ENCODE peak calls at places on chromosomes 5 and 9, in ten cellular contexts. One of them, this sample, is unnamed.
A peak's percentile ranks its signal among the peaks of the same experiment; 100 is the strongest.

GRCh38 chr9:114364123-114364522 is 23.7 kb downstream of the AKNA start:
- DNase-seq in HCT116: no peak
- DNase-seq in HepG2: peak; percentile 57
- DNase-seq in K562: no peak
- DNase-seq in H1: no peak
- DNase-seq in endothelial cell of umbilical vein: no peak
- DNase-seq in SK-N-SH: no peak
- DNase-seq in WTC11: no peak
- DNase-seq in GM12878: no peak
- DNase-seq in A549: no peak
- DNase-seq in this sample: peak; percentile 94

GRCh38 chr9:98775831-98776441 is 20.4 kb downstream of the ANKS6 start:
- DNase-seq in A549: peak; percentile 80
- DNase-seq in SK-N-SH: peak; percentile 88
- DNase-seq in HCT116: peak; percentile 60
- DNase-seq in endothelial cell of umbilical vein: peak; percentile 68
- DNase-seq in K562: peak; percentile 81
- DNase-seq in GM12878: no peak
- DNase-seq in H1: peak; percentile 67
- DNase-seq in WTC11: peak; percentile 74
- DNase-seq in HepG2: peak; percentile 67
- DNase-seq in this sample: peak; percentile 77

GRCh38 chr9:95494022-95494415 is 22.8 kb downstream of the PTCH1 start:
- DNase-seq in WTC11: no peak
- DNase-seq in SK-N-SH: peak; percentile 94
- DNase-seq in endothelial cell of umbilical vein: no peak
- DNase-seq in H1: no peak
- DNase-seq in HCT116: no peak
- DNase-seq in GM12878: no peak
- DNase-seq in HepG2: no peak
- DNase-seq in K562: no peak
- DNase-seq in A549: no peak
- DNase-seq in this sample: peak; percentile 64

GRCh38 chr9:112029921-112030444 is 133.4 kb downstream of the UGCG start:
- DNase-seq in HCT116: no peak
- DNase-seq in SK-N-SH: no peak
- DNase-seq in endothelial cell of umbilical vein: peak; percentile 86
- DNase-seq in WTC11: no peak
- DNase-seq in GM12878: no peak
- DNase-seq in K562: no peak
- DNase-seq in A549: peak; percentile 67
- DNase-seq in HepG2: peak; percentile 43
- DNase-seq in H1: no peak
- DNase-seq in this sample: no peak

GRCh38 chr9:89519393-89519805 is 21.5 kb upstream of the SEMA4D start:
- DNase-seq in GM12878: no peak
- DNase-seq in HCT116: peak; percentile 26
- DNase-seq in SK-N-SH: no peak
- DNase-seq in K562: no peak
- DNase-seq in A549: no peak
- DNase-seq in endothelial cell of umbilical vein: peak; percentile 33
- DNase-seq in HepG2: peak; percentile 26
- DNase-seq in H1: no peak
- DNase-seq in WTC11: no peak
- DNase-seq in this sample: no peak

GRCh38 chr5:74310967-74311930 is 329.3 kb downstream of the ENC1 start:
- DNase-seq in K562: no peak
- DNase-seq in HepG2: no peak
- DNase-seq in WTC11: no peak
- DNase-seq in GM12878: no peak
- DNase-seq in A549: no peak
- DNase-seq in H1: no peak
- DNase-seq in SK-N-SH: peak; percentile 27
- DNase-seq in endothelial cell of umbilical vein: no peak
- DNase-seq in HCT116: no peak
- DNase-seq in this sample: no peak

GRCh38 chr9:91746904-91747303 is 203.1 kb downstream of the ROR2 start:
- DNase-seq in endothelial cell of umbilical vein: no peak
- DNase-seq in SK-N-SH: no peak
- DNase-seq in A549: no peak
- DNase-seq in WTC11: no peak
- DNase-seq in HCT116: no peak
- DNase-seq in K562: no peak
- DNase-seq in H1: no peak
- DNase-seq in GM12878: no peak
- DNase-seq in HepG2: no peak
- DNase-seq in this sample: no peak

GRCh38 chr9:12759767-12760166 is 15.1 kb upstream of the LURAP1L start:
- DNase-seq in HepG2: no peak
- DNase-seq in endothelial cell of umbilical vein: no peak
- DNase-seq in HCT116: no peak
- DNase-seq in K562: no peak
- DNase-seq in A549: no peak
- DNase-seq in H1: no peak
- DNase-seq in SK-N-SH: no peak
- DNase-seq in GM12878: no peak
- DNase-seq in WTC11: no peak
- DNase-seq in this sample: no peak

GRCh38 chr9:106864533-106865143 is 1.7 kb downstream of the ZNF462 start:
- DNase-seq in A549: peak; percentile 25
- DNase-seq in endothelial cell of umbilical vein: peak; percentile 56
- DNase-seq in HepG2: no peak
- DNase-seq in HCT116: no peak
- DNase-seq in H1: no peak
- DNase-seq in WTC11: no peak
- DNase-seq in GM12878: no peak
- DNase-seq in SK-N-SH: peak; percentile 34
- DNase-seq in K562: no peak
- DNase-seq in this sample: no peak

GRCh38 chr5:61435368-61435767 is 103.3 kb downstream of the ZSWIM6 start:
- DNase-seq in HepG2: no peak
- DNase-seq in WTC11: no peak
- DNase-seq in K562: no peak
- DNase-seq in A549: no peak
- DNase-seq in SK-N-SH: no peak
- DNase-seq in H1: no peak
- DNase-seq in GM12878: no peak
- DNase-seq in endothelial cell of umbilical vein: no peak
- DNase-seq in HCT116: no peak
- DNase-seq in this sample: no peak
- TF ChIP-seq MAX in HepG2: no peak
- TF ChIP-seq MAX in WTC11: no peak
- TF ChIP-seq MAX in K562: no peak
- TF ChIP-seq MAX in A549: no peak
- TF ChIP-seq MAX in SK-N-SH: no peak
- TF ChIP-seq MAX in H1: no peak
- TF ChIP-seq MAX in GM12878: no peak
- TF ChIP-seq MAX in endothelial cell of umbilical vein: no peak
- TF ChIP-seq MAX in HCT116: no peak
- TF ChIP-seq MAX in this sample: no peak

GRCh38 chr5:77423022-77423750 is 68.9 kb downstream of the WDR41 start:
- DNase-seq in WTC11: no peak
- DNase-seq in H1: no peak
- DNase-seq in endothelial cell of umbilical vein: no peak
- DNase-seq in HCT116: no peak
- DNase-seq in GM12878: no peak
- DNase-seq in A549: no peak
- DNase-seq in K562: no peak
- DNase-seq in SK-N-SH: no peak
- DNase-seq in HepG2: no peak
- DNase-seq in this sample: no peak

GRCh38 chr5:77419644-77420582 is 72.2 kb downstream of the WDR41 start:
- DNase-seq in SK-N-SH: no peak
- DNase-seq in endothelial cell of umbilical vein: no peak
- DNase-seq in K562: no peak
- DNase-seq in GM12878: no peak
- DNase-seq in H1: no peak
- DNase-seq in HepG2: no peak
- DNase-seq in WTC11: no peak
- DNase-seq in A549: no peak
- DNase-seq in HCT116: no peak
- DNase-seq in this sample: no peak

GRCh38 chr5:77418162-77418561 is 74.0 kb downstream of the WDR41 start:
- DNase-seq in SK-N-SH: no peak
- DNase-seq in GM12878: no peak
- DNase-seq in HCT116: no peak
- DNase-seq in endothelial cell of umbilical vein: no peak
- DNase-seq in WTC11: no peak
- DNase-seq in A549: no peak
- DNase-seq in HepG2: no peak
- DNase-seq in K562: no peak
- DNase-seq in H1: no peak
- DNase-seq in this sample: no peak

GRCh38 chr5:77420940-77421339 is 71.2 kb downstream of the WDR41 start:
- DNase-seq in GM12878: no peak
- DNase-seq in endothelial cell of umbilical vein: no peak
- DNase-seq in H1: no peak
- DNase-seq in HepG2: no peak
- DNase-seq in A549: no peak
- DNase-seq in WTC11: no peak
- DNase-seq in HCT116: no peak
- DNase-seq in SK-N-SH: no peak
- DNase-seq in K562: no peak
- DNase-seq in this sample: no peak

DNA sequence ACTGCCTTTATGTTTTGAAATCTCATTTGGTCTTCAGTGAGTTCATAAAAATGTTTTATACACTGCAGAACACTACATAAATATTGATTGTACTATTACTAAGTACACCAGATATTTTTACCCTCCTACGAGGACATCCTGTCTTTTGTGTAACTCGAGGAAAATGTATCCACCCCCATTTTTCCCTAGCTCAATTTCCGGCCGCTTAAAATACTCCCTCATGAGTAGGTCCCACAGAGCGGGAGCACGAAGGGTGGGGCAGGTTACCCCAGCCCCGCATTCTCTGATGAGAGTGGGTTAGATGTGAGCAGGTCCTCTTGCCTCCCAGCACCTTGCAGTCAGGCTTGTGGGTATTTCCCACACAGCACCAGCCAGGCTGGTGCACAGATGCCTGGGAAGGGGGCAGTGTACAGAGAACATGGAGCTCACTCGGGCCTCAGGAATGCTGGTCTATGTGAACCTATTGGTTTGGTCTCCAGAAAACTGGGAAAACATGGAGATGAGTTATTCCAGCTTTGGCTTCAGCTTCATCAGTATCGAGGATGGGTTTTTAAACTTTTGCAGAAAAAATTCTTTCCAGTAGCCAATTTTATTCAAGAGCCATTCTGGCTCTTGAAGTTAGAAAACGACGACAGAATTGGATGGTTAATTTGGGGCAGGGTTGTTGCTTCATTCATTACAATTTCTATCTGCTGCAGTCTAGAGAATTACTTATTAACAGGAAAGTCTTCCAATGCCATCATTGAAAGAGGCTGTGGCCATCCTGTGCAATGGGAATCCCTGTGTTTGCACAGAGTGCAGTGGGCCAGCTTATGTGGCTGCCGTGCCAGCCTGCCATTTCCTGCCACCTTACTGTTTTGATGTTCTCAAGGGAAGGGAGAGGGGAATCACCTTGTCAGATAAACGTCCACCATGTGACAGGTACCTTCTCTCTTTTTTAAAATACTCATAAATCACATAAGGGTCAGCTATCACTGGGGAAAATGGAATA is 73.2 kb downstream of the WDR41 start:
- DNase-seq in HCT116: no peak
- DNase-seq in A549: no peak
- DNase-seq in endothelial cell of umbilical vein: peak; percentile 22
- DNase-seq in K562: no peak
- DNase-seq in HepG2: no peak
- DNase-seq in WTC11: no peak
- DNase-seq in SK-N-SH: no peak
- DNase-seq in GM12878: no peak
- DNase-seq in H1: no peak
- DNase-seq in this sample: no peak
- TF ChIP-seq MAX in HCT116: no peak
- TF ChIP-seq MAX in A549: no peak
- TF ChIP-seq MAX in endothelial cell of umbilical vein: no peak
- TF ChIP-seq MAX in K562: no peak
- TF ChIP-seq MAX in HepG2: no peak
- TF ChIP-seq MAX in WTC11: no peak
- TF ChIP-seq MAX in SK-N-SH: no peak
- TF ChIP-seq MAX in GM12878: no peak
- TF ChIP-seq MAX in H1: no peak
- TF ChIP-seq MAX in this sample: no peak

GRCh38 chr5:118862596-118862995 is 125.8 kb downstream of the DTWD2 start:
- DNase-seq in HepG2: no peak
- DNase-seq in HCT116: no peak
- DNase-seq in K562: no peak
- DNase-seq in GM12878: no peak
- DNase-seq in SK-N-SH: no peak
- DNase-seq in WTC11: no peak
- DNase-seq in A549: no peak
- DNase-seq in endothelial cell of umbilical vein: no peak
- DNase-seq in H1: no peak
- DNase-seq in this sample: no peak

GRCh38 chr5:118857700-118858099 is 130.6 kb downstream of the DTWD2 start:
- DNase-seq in WTC11: no peak
- DNase-seq in GM12878: no peak
- DNase-seq in H1: no peak
- DNase-seq in SK-N-SH: no peak
- DNase-seq in HepG2: no peak
- DNase-seq in A549: no peak
- DNase-seq in endothelial cell of umbilical vein: no peak
- DNase-seq in HCT116: no peak
- DNase-seq in K562: no peak
- DNase-seq in this sample: peak; percentile 48

GRCh38 chr5:118863345-118863744 is 125.0 kb downstream of the DTWD2 start:
- DNase-seq in H1: no peak
- DNase-seq in HCT116: no peak
- DNase-seq in K562: no peak
- DNase-seq in HepG2: no peak
- DNase-seq in GM12878: no peak
- DNase-seq in WTC11: no peak
- DNase-seq in A549: no peak
- DNase-seq in endothelial cell of umbilical vein: no peak
- DNase-seq in SK-N-SH: no peak
- DNase-seq in this sample: no peak
- TF ChIP-seq MAX in H1: no peak
- TF ChIP-seq MAX in HCT116: no peak
- TF ChIP-seq MAX in K562: no peak
- TF ChIP-seq MAX in HepG2: no peak
- TF ChIP-seq MAX in GM12878: no peak
- TF ChIP-seq MAX in WTC11: no peak
- TF ChIP-seq MAX in A549: no peak
- TF ChIP-seq MAX in endothelial cell of umbilical vein: no peak
- TF ChIP-seq MAX in SK-N-SH: no peak
- TF ChIP-seq MAX in this sample: no peak

DNA sequence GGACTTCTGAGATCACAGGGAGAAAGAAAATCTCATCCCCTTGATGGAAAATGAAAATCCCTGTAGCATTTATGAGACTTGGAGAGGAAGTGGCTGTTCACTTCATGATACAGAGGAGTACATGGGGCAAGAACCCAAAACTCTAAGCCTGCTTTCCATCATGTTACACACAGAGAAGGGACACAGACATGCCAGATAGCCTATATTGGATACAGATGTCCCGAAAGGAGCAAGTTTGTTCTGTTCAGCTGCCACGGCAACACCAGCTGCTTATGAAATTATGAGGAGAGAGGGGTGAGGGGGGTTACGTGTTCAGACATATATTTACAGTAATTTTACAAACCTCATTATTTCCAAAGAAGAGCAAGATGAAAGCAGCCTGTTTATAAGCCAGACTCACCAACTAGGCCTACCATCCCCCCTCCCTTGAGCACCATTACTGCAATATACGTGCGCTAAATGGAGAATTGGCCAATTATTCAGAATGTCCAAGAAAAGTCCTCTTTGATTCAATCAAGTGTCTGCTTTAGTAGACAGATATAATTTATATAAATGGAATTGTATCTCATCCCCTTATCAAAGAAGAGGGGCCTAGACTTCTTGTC is 219.9 kb downstream of the MARCHF11 start:
- DNase-seq in SK-N-SH: peak; percentile 72
- DNase-seq in GM12878: no peak
- DNase-seq in K562: no peak
- DNase-seq in HCT116: no peak
- DNase-seq in H1: no peak
- DNase-seq in endothelial cell of umbilical vein: no peak
- DNase-seq in WTC11: no peak
- DNase-seq in HepG2: no peak
- DNase-seq in A549: no peak
- DNase-seq in this sample: no peak
- TF ChIP-seq MAX in SK-N-SH: no peak
- TF ChIP-seq MAX in GM12878: no peak
- TF ChIP-seq MAX in K562: no peak
- TF ChIP-seq MAX in HCT116: no peak
- TF ChIP-seq MAX in H1: no peak
- TF ChIP-seq MAX in endothelial cell of umbilical vein: no peak
- TF ChIP-seq MAX in WTC11: no peak
- TF ChIP-seq MAX in HepG2: no peak
- TF ChIP-seq MAX in A549: no peak
- TF ChIP-seq MAX in this sample: no peak